ENCODE peak calls at places on chromosomes 6 and 20, in four cellular contexts. Y is CD4-positive, alpha-beta T cell; O is stomach; E is HL-60. S is an unnamed sample.

GRCh38 chr6:167574431-167575097 is 249.7 kb downstream of the TTLL2 start:
- DNase-seq in O (no peak), Y (no peak), E (no peak), S (no peak)

GRCh38 chr6:136280032-136280609 is 9.5 kb downstream of the BCLAF1 start:
- DNase-seq in Y (no peak), E (no peak), O (no peak), S (no peak)

GRCh38 chr6:117555882-117556498 is 46.3 kb downstream of the GOPC start:
- DNase-seq in O (peak; percentile 66), Y (peak; percentile 63), E (peak; percentile 11), S (no peak)

GRCh38 chr6:55276745-55277627 is 50.3 kb upstream of the GFRAL start:
- DNase-seq in E (peak; percentile 28), Y (no peak), O (no peak), S (no peak)

GRCh38 chr20:25308671-25309394 is 60.9 kb downstream of the PYGB start:
- DNase-seq in E (no peak), O (no peak), Y (no peak), S (peak; percentile 46)

GRCh38 chr6:33610779-33611421 is 10.2 kb upstream of the ITPR3 start:
- DNase-seq in O (peak; percentile 78), E (no peak), Y (no peak), S (no peak)

GRCh38 chr20:61926253-61926613 is 139.4 kb downstream of the TAF4 start:
- DNase-seq in Y (no peak), O (no peak), E (no peak), S (no peak)

GRCh38 chr6:36221674-36222073 is 25.1 kb downstream of the BRPF3 start:
- DNase-seq in Y (no peak), E (no peak), O (no peak), S (no peak)

GRCh38 chr6:112027942-112028674 is 25.8 kb upstream of the CCN6 start:
- DNase-seq in Y (peak; percentile 17), E (no peak), O (no peak), S (no peak)

GRCh38 chr6:158566207-158566818 is 6.4 kb downstream of the TMEM181 start:
- DNase-seq in O (no peak), Y (no peak), E (no peak), S (no peak)

GRCh38 chr6:158564243-158565121 is 4.6 kb downstream of the TMEM181 start:
- DNase-seq in Y (no peak), O (no peak), E (no peak), S (no peak)

GRCh38 chr6:158567152-158567551 is 7.3 kb downstream of the TMEM181 start:
- DNase-seq in O (no peak), Y (no peak), E (no peak), S (no peak)

GRCh38 chr6:158565122-158565429 is 5.2 kb downstream of the TMEM181 start:
- DNase-seq in E (no peak), Y (no peak), O (no peak), S (no peak)

GRCh38 chr6:158565482-158566040 is 5.7 kb downstream of the TMEM181 start:
- DNase-seq in E (no peak), Y (no peak), O (no peak), S (no peak)
- TF ChIP-seq CTCF in E (no peak), Y (no peak), O (no peak), S (no peak)

DNA sequence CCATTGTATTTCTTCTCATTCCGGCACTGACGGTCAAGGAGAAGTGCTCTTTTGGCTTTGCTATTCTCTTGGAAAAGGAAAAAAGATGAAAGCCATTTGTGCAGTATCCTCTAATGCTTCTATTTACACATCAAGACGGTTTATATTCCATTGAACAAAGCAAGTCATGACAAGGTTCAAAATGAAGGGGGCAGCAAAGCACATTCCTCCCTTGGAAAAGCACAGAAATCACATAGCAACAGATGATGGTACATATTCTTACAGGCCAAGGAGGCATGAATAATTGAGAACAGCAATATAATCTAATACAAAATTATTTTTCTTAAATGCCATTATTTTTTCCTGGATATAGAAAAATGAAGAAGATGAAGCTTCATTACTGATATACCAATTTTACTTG is 508.2 kb upstream of the JAG1 start:
- DNase-seq in E (no peak), Y (no peak), O (no peak), S (no peak)
- TF ChIP-seq CTCF in E (no peak), Y (no peak), O (no peak), S (no peak)

DNA sequence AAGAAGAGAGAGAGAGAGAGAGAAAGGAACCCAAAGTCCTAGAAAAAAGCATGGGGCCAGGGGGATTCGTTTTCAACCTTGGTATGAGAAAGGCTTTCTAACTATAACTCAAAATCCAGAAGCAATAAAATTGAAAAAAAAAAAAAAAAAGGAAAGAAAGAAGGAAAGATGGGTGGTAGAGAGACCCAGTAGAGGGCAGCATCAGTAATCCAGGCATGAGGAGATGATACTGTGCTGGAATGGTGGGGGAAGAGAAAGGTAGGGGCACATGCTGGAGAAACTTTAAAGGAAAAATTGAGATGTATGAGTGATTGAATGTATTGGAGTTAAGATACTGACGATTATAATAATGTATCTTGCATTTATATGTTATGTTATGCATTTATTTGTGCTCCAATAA is 1040.7 kb upstream of the FLRT3 start:
- DNase-seq in O (no peak), E (no peak), Y (no peak), S (no peak)
- TF ChIP-seq CTCF in O (no peak), E (no peak), Y (no peak), S (no peak)

DNA sequence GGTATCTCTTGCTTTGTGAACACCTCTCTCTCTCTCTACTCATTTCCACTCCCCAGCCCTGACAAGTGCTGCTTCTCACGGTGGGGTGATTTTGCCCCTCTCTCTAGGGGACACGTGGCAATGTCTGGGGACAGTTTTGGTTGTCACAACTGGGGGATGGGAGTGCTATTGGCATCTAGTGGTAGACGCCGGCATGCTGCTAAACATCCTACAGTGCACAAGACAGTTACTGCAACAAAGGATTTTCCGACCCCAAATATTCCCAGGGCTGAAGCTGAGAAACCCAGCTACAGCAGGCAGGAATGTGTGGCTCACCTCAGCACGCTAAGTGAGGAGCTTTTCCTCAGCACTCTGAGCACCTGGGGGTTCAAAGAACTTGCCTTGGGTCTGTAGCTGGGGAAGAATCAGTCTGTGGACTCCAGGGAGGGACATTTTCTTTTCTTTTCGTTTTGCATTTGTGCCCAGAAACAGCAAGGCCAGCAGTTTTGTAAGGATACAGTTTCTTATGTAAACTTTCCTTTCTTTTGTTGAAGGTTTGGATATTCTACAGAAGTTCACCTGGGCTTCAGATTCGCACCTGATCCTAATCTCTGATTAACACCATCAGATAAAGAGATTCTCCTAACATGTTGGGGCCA is 246.9 kb upstream of the ZFP64 start:
- DNase-seq in E (no peak), Y (no peak), O (no peak), S (no peak)
- TF ChIP-seq CTCF in E (no peak), Y (no peak), O (no peak), S (no peak)

GRCh38 chr20:50338479-50339195 is 148.0 kb downstream of the CEBPB start:
- DNase-seq in O (no peak), Y (no peak), E (peak; percentile 88), S (no peak)
- TF ChIP-seq CTCF in O (no peak), Y (no peak), E (no peak), S (peak; percentile 20)

GRCh38 chr6:11313207-11313606 is 80.7 kb upstream of the NEDD9 start:
- DNase-seq in E (no peak), Y (no peak), O (no peak), S (no peak)

GRCh38 chr6:11311970-11312369 is 79.5 kb upstream of the NEDD9 start:
- DNase-seq in O (no peak), Y (no peak), E (no peak), S (no peak)

GRCh38 chr6:11307226-11307625 is 74.8 kb upstream of the NEDD9 start:
- DNase-seq in Y (no peak), E (no peak), O (no peak), S (no peak)

GRCh38 chr6:11304946-11305345 is 72.5 kb upstream of the NEDD9 start:
- DNase-seq in O (no peak), E (no peak), Y (no peak), S (no peak)

DNA sequence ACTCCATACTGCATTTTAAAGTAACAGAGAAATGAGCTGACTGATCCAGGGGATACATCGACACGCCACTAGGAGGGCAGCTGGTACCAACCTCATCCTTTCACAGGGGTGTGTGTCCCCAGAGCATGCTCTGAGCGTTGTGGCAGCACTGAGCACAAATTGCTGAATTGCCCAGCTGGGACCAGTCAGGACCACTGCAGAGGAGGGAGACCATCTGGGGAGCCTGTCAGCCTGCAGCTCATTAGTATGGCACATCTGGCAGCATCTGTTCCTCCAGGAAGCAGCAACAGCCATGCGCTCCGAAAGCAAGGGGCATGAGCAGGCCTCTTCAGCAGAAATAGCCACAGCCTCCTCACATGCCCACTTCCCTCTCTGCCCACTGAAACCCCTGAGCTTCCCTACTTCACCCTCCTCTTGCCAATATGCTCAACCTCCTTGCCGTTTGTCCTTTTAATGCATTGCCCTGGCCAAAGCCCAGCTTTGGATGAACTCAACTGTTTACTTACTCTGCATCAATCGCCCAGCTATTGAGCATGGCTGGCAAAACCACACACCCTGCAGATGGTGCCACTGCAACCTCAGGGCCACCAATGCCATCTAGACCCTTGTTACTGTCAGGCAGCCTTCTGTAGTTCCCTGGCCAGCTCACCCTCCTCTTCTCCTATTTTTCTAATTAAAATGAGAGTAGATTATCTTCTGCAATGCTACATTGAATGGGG is 77.6 kb upstream of the NEDD9 start:
- DNase-seq in Y (no peak), E (peak; percentile 22), O (no peak), S (no peak)
- TF ChIP-seq CTCF in Y (no peak), E (no peak), O (no peak), S (no peak)

DNA sequence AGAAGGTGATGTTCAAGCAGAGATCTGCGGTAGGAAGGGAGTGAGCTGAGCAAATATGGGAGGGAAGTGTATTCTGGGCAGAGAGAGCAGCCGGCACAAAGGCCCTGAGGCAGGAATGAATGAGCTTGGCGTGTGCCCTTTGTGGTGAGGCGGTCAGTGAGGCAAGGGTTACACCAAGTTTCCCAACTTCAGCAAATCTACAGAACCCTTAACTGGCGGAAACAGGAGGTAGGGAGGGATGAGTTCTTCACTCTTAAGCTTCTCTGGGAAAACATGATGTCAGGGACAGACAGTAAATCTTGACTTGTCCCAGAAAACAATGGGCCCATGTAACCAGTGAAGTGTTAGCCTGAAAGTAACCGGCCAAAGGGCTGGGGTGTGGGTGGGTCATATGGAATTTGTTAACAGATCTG is 97.1 kb upstream of the PTPN1 start:
- DNase-seq in O (no peak), Y (no peak), E (peak; percentile 92), S (no peak)
- TF ChIP-seq CTCF in O (no peak), Y (no peak), E (no peak), S (no peak)

DNA sequence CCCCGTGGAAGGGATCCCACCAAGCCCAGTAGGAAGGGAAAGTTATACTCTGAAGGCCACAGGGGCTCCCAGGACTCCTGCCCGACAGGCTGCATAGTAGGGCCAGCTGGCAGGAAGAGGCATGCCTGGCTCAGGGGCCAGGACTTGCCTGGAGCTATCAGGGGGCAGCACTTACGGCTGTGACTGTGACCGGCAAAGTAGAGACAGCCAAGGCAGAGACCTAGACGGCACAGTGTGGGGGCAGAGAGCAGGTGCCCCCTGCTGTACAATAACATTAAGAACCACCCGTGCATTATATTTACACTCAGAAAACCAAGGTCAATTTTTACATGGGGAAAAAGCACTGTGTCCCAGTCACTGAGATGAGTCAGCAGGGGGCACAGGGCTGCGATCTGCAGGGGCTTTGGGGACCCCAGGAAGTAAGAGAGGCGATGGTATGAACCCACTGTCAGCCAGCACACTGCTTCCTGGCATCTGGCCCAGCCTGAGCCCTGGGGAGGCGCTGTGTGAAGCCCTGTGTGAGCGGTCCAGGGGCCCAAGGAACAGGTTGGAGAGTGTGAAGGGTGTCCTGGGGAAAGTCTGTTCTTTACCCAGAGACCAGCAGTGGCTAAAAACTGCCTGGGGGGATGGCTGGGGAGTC is 9.9 kb downstream of the CCDC167 start:
- DNase-seq in E (no peak), O (no peak), Y (no peak), S (no peak)
- TF ChIP-seq CTCF in E (no peak), O (no peak), Y (peak; percentile 35), S (no peak)

GRCh38 chr6:145895802-145896201 is 68.4 kb downstream of the SHPRH start:
- DNase-seq in O (no peak), E (no peak), Y (no peak), S (no peak)
- TF ChIP-seq CTCF in O (no peak), E (no peak), Y (peak; percentile 45), S (peak; percentile 39)